ENCODE peak calls at places on chromosomes 5 and 9, in four cellular contexts. C is left ventricle myocardium inferior, B is endothelial cell, W is prostate gland. G is an unnamed sample.

GRCh38 chr5:78985407-78986223 is 505 bp upstream of the ARSB start:
- DNase-seq in C (no peak), B (no peak), W (no peak), G (peak)

GRCh38 chr9:104993291-104993963 is 65.5 kb upstream of the ABCA1 start:
- DNase-seq in C (peak), B (peak), W (no peak), G (no peak)

GRCh38 chr9:2209400-2209799 is 194.3 kb downstream of the SMARCA2 start:
- DNase-seq in C (no peak), B (no peak), W (no peak), G (no peak)

GRCh38 chr5:6542421-6543345 is 90.2 kb downstream of the NSUN2 start:
- DNase-seq in C (no peak), B (no peak), W (no peak), G (no peak)

GRCh38 chr9:89427621-89428221 is 70.2 kb downstream of the SEMA4D start:
- DNase-seq in C (no peak), B (no peak), W (no peak), G (no peak)

GRCh38 chr9:88056876-88057275 is 81.4 kb downstream of the SPATA31C2 start:
- DNase-seq in C (no peak), B (no peak), W (no peak), G (no peak)

GRCh38 chr9:132516301-132516700 is 66.1 kb upstream of the BARHL1 start:
- DNase-seq in C (no peak), B (no peak), W (no peak), G (no peak)

GRCh38 chr9:87375397-87376073 is 122.1 kb upstream of the DAPK1 start:
- DNase-seq in C (no peak), B (no peak), W (no peak), G (peak)

GRCh38 chr9:118463419-118463818 is 759.2 kb downstream of the TLR4 start:
- DNase-seq in C (no peak), B (no peak), W (no peak), G (no peak)

GRCh38 chr9:129355641-129356040 is 177.6 kb upstream of the IER5L start:
- DNase-seq in C (no peak), B (no peak), W (no peak), G (no peak)

GRCh38 chr5:53191766-53192165 is 82.2 kb upstream of the MOCS2 start:
- DNase-seq in C (no peak), B (no peak), W (no peak), G (no peak)

GRCh38 chr5:68395844-68396523 is 180.4 kb downstream of the PIK3R1 start:
- DNase-seq in C (no peak), B (no peak), W (peak), G (peak)

GRCh38 chr9:131167146-131167692 is 41.8 kb downstream of the NUP214 start:
- DNase-seq in C (no peak), B (no peak), W (peak), G (no peak)

GRCh38 chr9:19208653-19209052 is 21.8 kb upstream of the DENND4C start:
- DNase-seq in C (no peak), B (no peak), W (peak), G (no peak)

GRCh38 chr5:93891491-93892480 is 150.4 kb upstream of the POU5F2 start:
- DNase-seq in C (no peak), B (no peak), W (no peak), G (no peak)

GRCh38 chr5:9233712-9234111 is 312.2 kb downstream of the SEMA5A start:
- DNase-seq in C (no peak), B (no peak), W (no peak), G (no peak)

GRCh38 chr9:130867556-130867955 is 29.1 kb downstream of the QRFP start:
- DNase-seq in C (no peak), B (no peak), W (no peak), G (no peak)

GRCh38 chr5:142412581-142412980 is 87.8 kb upstream of the SPRY4 start:
- DNase-seq in C (no peak), B (no peak), W (no peak), G (no peak)

GRCh38 chr5:173567548-173567947 is 48.9 kb downstream of the BOD1 start:
- DNase-seq in C (no peak), B (no peak), W (peak), G (no peak)

GRCh38 chr5:133244242-133244641 is 192.4 kb downstream of the HSPA4 start:
- DNase-seq in C (no peak), B (no peak), W (no peak), G (no peak)

GRCh38 chr5:58891072-58891970 is 308.4 kb downstream of the RAB3C start:
- DNase-seq in C (peak), B (peak), W (peak), G (peak)

GRCh38 chr9:79968533-79968932 is 396.8 kb downstream of the TLE4 start:
- DNase-seq in C (no peak), B (no peak), W (no peak), G (no peak)

GRCh38 chr5:132143148-132143547 is 69.6 kb downstream of the CSF2 start:
- DNase-seq in C (no peak), B (no peak), W (no peak), G (no peak)

GRCh38 chr9:107833295-107833694 is 343.7 kb upstream of the KLF4 start:
- DNase-seq in C (no peak), B (no peak), W (no peak), G (no peak)

GRCh38 chr9:34250721-34251120 is 71.9 kb downstream of the UBAP1 start:
- DNase-seq in C (no peak), B (no peak), W (no peak), G (no peak)

GRCh38 chr5:41863871-41864486 is 6.2 kb downstream of the OXCT1 start:
- DNase-seq in C (no peak), B (no peak), W (no peak), G (no peak)

GRCh38 chr5:79133121-79133656 is 21.6 kb downstream of the BHMT start:
- DNase-seq in C (no peak), B (no peak), W (no peak), G (no peak)

GRCh38 chr5:158679221-158679641 is 420.5 kb downstream of the EBF1 start:
- DNase-seq in C (no peak), B (no peak), W (no peak), G (no peak)

GRCh38 chr5:158682631-158683030 is 417.1 kb downstream of the EBF1 start:
- DNase-seq in C (no peak), B (no peak), W (no peak), G (no peak)

GRCh38 chr5:158677490-158677838 is 422.3 kb downstream of the EBF1 start:
- DNase-seq in C (no peak), B (no peak), W (no peak), G (no peak)

DNA sequence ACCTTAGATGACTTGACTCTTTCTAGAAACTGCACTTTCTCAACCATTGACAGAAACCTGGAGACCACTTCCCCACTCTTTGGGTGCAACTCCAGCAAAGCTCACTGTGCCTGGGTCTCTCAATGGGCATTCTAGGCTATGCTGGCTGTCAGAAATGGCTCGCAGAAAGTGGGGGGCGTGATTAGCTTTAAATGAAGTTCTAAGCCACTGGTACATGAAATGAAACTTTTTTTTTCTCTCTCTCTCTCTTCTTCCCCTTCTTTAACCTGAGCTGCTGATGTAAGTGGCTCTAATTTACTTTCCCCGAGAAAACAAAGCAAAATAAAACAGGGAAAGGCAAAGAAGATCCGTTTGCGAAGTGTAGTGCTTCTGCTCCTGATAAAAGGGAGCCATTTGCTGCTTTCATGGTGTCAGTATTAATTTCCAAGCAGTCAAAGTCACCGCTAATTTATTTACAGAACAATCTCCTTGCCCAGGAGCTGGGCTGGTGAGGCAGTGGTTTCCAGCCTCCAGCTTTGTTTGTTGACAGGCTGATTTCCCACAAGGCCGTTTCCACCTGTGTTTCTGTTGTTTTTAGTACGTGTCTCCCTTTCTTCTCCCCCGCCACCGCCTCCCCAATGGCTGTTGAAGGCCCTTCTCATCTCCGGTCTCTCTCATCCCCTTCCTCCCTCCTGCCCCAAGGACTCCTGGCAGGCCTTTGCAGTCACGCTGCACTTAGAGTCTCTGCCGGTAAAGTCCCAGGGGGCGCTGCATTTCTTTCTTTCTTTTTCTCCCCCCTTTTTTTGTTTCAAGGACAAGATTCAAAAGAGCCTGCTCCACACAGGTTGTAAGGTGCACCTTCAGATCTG is 422.9 kb downstream of the EBF1 start:
- DNase-seq in C (no peak), B (peak), W (no peak), G (no peak)
- TF ChIP-seq CTCF in C (no peak), B (peak), W (no peak), G (no peak)

GRCh38 chr9:111399211-111399739 is 69.3 kb upstream of the OR2K2 start:
- DNase-seq in C (no peak), B (no peak), W (no peak), G (no peak)

GRCh38 chr9:111400564-111400898 is 70.5 kb upstream of the OR2K2 start:
- DNase-seq in C (no peak), B (no peak), W (no peak), G (no peak)

GRCh38 chr9:111393971-111394370 is 63.9 kb upstream of the OR2K2 start:
- DNase-seq in C (no peak), B (no peak), W (no peak), G (no peak)

GRCh38 chr9:111405701-111406100 is 75.7 kb upstream of the OR2K2 start:
- DNase-seq in C (no peak), B (no peak), W (no peak), G (no peak)

DNA sequence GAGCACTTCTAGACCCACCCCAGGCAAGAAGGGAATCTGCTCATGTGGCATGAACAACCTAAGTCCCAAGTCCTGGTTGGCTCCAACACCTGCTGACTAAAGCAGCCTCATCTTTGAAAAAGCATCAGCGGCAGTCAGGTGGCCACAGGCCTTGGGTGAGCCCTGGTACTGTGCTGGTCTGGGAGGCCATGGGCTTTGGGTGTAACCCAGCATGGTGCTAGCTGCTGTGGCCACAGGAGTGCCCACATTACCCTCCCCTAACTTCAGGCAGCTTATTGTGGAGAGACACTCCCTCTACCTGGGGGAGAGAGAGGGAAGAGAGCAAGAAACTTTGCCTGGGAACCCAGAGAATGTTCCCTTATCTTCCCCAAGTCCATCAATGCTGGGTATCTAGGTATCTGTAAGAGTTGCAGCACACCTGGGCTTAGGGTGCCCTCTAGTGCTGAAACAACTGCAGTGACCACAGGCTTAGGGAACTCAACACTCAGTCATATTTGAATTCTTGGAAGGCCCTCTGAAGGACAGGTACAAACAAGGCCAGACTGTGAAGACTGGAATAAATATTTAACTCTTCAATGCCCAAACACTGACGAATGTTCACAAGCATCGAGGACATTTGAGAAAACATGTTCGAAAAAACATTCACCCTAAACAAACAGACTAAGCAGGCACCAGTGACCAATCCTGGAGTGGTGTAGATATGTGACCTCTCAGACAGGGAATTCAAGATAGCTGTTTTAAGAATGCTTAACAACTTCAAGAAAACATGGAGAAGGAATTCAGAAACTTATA is 69.9 kb upstream of the OR2K2 start:
- DNase-seq in C (no peak), B (peak), W (no peak), G (peak)
- TF ChIP-seq CTCF in C (no peak), B (peak), W (no peak), G (peak)

GRCh38 chr9:134273647-134274046 is 52.6 kb upstream of the RXRA start:
- DNase-seq in C (no peak), B (no peak), W (no peak), G (no peak)
- TF ChIP-seq CTCF in C (no peak), B (no peak), W (no peak), G (no peak)

GRCh38 chr5:16934123-16934522 is 2.0 kb downstream of the MYO10 start:
- DNase-seq in C (peak), B (peak), W (peak), G (peak)
- TF ChIP-seq CTCF in C (peak), B (peak), W (peak), G (peak)

GRCh38 chr9:135792268-135793128 is 90.5 kb downstream of the KCNT1 start:
- DNase-seq in C (no peak), B (no peak), W (no peak), G (no peak)
- TF ChIP-seq CTCF in C (no peak), B (no peak), W (no peak), G (no peak)

DNA sequence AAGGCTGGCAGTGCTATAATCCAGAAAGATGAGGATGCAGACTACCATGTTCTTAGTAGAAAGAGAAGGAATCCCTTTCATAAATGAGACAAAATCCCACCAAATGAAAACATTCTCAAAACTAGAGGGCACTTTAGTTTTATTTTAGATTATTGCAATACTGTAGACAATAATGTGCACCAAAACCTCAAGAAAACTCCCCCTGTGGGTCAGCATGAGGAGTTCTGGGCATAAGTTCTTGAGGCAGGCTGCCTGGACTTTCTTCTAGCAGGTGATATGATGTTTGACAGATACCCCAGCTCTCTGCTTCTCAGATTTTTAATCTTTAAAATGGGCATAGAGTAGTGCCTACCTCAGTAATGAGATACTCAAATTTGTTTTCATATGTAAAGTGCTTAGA is 196.3 kb upstream of the CTNND2 start:
- DNase-seq in C (no peak), B (no peak), W (no peak), G (no peak)
- TF ChIP-seq CTCF in C (no peak), B (no peak), W (no peak), G (no peak)

GRCh38 chr9:1047605-1048235 is 2.4 kb upstream of the DMRT2 start:
- DNase-seq in C (no peak), B (no peak), W (no peak), G (no peak)

GRCh38 chr9:1046639-1047604 is 3.2 kb upstream of the DMRT2 start:
- DNase-seq in C (no peak), B (no peak), W (no peak), G (no peak)

GRCh38 chr9:1044643-1045042 is 5.5 kb upstream of the DMRT2 start:
- DNase-seq in C (peak), B (no peak), W (no peak), G (no peak)

GRCh38 chr9:1042466-1042865 is 7.7 kb upstream of the DMRT2 start:
- DNase-seq in C (no peak), B (peak), W (no peak), G (no peak)
- TF ChIP-seq CTCF in C (peak), B (peak), W (no peak), G (no peak)

DNA sequence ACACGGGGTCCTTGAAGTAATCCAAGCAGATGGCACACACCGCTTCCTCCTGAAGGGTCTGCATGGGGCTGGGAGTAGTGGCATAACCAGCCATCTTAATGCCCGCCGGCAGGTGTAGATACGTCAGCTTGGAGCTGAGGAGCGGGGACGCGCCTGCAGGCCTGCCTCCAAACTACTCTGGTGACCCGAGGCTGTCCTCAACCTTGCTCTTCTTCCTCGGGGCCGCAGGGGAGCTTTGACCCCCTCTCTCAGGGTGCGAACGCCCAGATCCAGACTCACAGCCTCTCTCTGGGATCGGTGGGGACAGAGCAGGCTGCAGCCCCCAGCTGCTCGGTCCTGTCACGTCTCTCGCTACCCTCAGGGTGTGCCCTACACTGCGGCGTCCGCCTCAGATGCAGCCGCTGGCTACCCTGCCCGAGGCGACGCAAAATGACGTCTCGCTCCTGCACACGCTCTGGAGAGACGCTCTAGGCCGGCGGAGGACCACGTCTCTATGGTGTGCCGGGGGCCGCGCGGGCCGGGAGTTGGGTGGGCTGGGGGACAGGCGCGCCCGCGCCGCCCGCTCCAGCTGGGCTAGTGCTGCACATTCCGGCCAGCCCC is at the start of gene TRIM52:
- DNase-seq in C (peak), B (peak), W (peak), G (peak)
- TF ChIP-seq CTCF in C (peak), B (no peak), W (no peak), G (no peak)

GRCh38 chr5:129361441-129362025 is 98.6 kb upstream of the ADAMTS19 start:
- DNase-seq in C (no peak), B (no peak), W (no peak), G (no peak)
- TF ChIP-seq CTCF in C (peak), B (peak), W (no peak), G (peak)

DNA sequence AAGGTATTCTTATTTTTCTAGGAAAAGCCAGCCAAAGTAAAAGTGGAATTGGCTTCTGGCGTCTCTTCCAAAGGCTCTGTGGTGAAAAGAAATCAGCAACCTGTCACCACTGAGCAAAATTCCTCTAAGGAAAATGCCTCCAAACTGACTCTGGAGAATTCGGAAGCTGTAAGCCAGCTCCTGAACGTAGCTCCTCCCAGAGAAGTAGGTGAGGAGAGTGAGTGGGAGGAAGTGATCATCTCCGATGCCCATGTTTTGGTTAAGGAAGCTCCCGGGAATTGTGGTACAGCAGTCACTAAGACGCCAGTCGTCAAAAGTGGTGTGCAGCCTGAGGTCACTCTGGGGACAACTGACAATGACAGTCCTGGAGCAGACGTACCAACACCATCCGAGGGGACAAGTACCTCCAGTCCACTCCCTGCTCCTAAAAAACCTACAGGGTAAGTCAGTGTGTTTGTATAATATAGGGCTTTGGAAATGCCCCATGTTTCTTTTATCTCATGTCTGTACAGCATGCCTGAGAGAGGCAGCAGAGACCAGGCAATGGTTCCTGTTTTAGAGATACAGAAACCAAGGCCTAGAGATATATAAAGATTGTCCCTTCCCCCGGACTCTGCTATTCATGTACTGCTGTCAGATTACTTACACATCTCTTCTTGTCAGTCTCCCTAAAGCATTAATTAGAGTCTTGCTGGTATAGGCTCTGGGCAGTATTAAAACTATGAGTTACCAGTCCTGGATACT is 23.9 kb downstream of the HMGXB3 start:
- DNase-seq in C (no peak), B (no peak), W (no peak), G (no peak)
- TF ChIP-seq CTCF in C (peak), B (no peak), W (no peak), G (no peak)

G was measured in Calu3.